ENCODE peak calls at places on chromosomes 2 and 18, in seven cellular contexts. J, I, P, A, D, N and T are unnamed samples.

GRCh38 chr18:44541159-44541558 is 139.5 kb upstream of the SETBP1 start:
- DNase-seq in J (no peak), I (no peak), P (no peak), A (no peak), D (no peak), N (no peak), T (no peak)

GRCh38 chr18:8747440-8747937 is 42.1 kb downstream of the MTCL1 start:
- DNase-seq in J (no peak), I (no peak), P (no peak), A (no peak), D (no peak), N (no peak), T (no peak)

GRCh38 chr2:47344890-47345583 is 57.9 kb upstream of the MSH2 start:
- DNase-seq in J (peak), I (peak), P (peak), A (no peak), D (peak), N (peak), T (no peak)

GRCh38 chr2:194087569-194087968 is 1569.5 kb upstream of the SLC39A10 start:
- DNase-seq in J (peak), I (no peak), P (no peak), A (no peak), D (no peak), N (no peak), T (no peak)

GRCh38 chr2:233772583-233772982 is 5.5 kb upstream of the MROH2A start:
- DNase-seq in J (no peak), I (no peak), P (no peak), A (no peak), D (no peak), N (no peak), T (no peak)

GRCh38 chr2:96115631-96116423 is 544 bp downstream of the ADRA2B start:
- DNase-seq in J (no peak), I (no peak), P (peak), A (no peak), D (no peak), N (no peak), T (no peak)

GRCh38 chr2:203802277-203803045 is 65.1 kb upstream of the CTLA4 start:
- DNase-seq in J (no peak), I (no peak), P (no peak), A (no peak), D (no peak), N (no peak), T (no peak)

GRCh38 chr2:55618649-55619055 is 1.2 kb upstream of the PPP4R3B start:
- DNase-seq in J (peak), I (peak), P (peak), A (peak), D (peak), N (no peak), T (peak)

GRCh38 chr2:173187911-173188788 is 112.5 kb downstream of the MAP3K20 start:
- DNase-seq in J (no peak), I (peak), P (no peak), A (no peak), D (no peak), N (no peak), T (no peak)